ENCODE peak calls at places on chromosomes 16 and 17, in seven cellular contexts. D, L, Q, M, U, F and C are unnamed samples.

GRCh38 chr17:37742762-37743611 is 1.9 kb downstream of the HNF1B start:
- DNase-seq in D (no peak), L (no peak), Q (no peak), M (no peak), U (no peak), F (no peak), C (no peak)

GRCh38 chr17:16463341-16464000 is 28.5 kb downstream of the LRRC75A start:
- DNase-seq in D (no peak), L (no peak), Q (no peak), M (peak), U (no peak), F (no peak), C (no peak)

GRCh38 chr17:35017021-35017420 is 36.7 kb downstream of the LIG3 start:
- DNase-seq in D (no peak), L (no peak), Q (no peak), M (no peak), U (no peak), F (no peak), C (no peak)

GRCh38 chr17:73625006-73625405 is 19.2 kb downstream of the SDK2 start:
- DNase-seq in D (no peak), L (no peak), Q (no peak), M (no peak), U (no peak), F (no peak), C (no peak)

GRCh38 chr16:17552351-17552750 is 81.6 kb upstream of the XYLT1 start:
- DNase-seq in D (no peak), L (no peak), Q (no peak), M (no peak), U (no peak), F (no peak), C (no peak)

GRCh38 chr17:13597723-13598347 is 3.9 kb downstream of the HS3ST3A1 start:
- DNase-seq in D (peak), L (no peak), Q (peak), M (peak), U (peak), F (no peak), C (no peak)

GRCh38 chr17:65544658-65545057 is 16.8 kb downstream of the AXIN2 start:
- DNase-seq in D (no peak), L (no peak), Q (no peak), M (no peak), U (no peak), F (no peak), C (no peak)

GRCh38 chr17:79530361-79531105 is 80.3 kb downstream of the RBFOX3 start:
- DNase-seq in D (no peak), L (no peak), Q (no peak), M (no peak), U (no peak), F (no peak), C (no peak)

GRCh38 chr17:676060-676745 is 38.4 kb downstream of the VPS53 start:
- DNase-seq in D (no peak), L (no peak), Q (no peak), M (no peak), U (no peak), F (no peak), C (no peak)

GRCh38 chr17:19464033-19465026 is 53.3 kb downstream of the RNF112 start:
- DNase-seq in D (no peak), L (no peak), Q (no peak), M (no peak), U (no peak), F (no peak), C (no peak)

GRCh38 chr16:89476811-89477261 is 13.5 kb downstream of the ANKRD11 start:
- DNase-seq in D (no peak), L (no peak), Q (no peak), M (no peak), U (no peak), F (no peak), C (no peak)

GRCh38 chr17:51435641-51436091 is 175.3 kb downstream of the UTP18 start:
- DNase-seq in D (peak), L (no peak), Q (peak), M (peak), U (no peak), F (no peak), C (no peak)